ENCODE peak calls at places on chromosomes 5 and 9, in six cellular contexts. L, S, H, Z, R and T are unnamed samples.

GRCh38 chr5:95709967-95710650 is 21.0 kb upstream of the RHOBTB3 start:
- DNase-seq in L (no peak), S (no peak), H (no peak), Z (no peak), R (no peak), T (no peak)

GRCh38 chr5:180817847-180818246 is 15.2 kb upstream of the MGAT1 start:
- DNase-seq in L (no peak), S (no peak), H (no peak), Z (peak; percentile 94), R (no peak), T (no peak)

GRCh38 chr5:41246376-41246775 is 33.0 kb upstream of the C6 start:
- DNase-seq in L (no peak), S (peak; percentile 15), H (no peak), Z (peak; percentile 74), R (no peak), T (no peak)

GRCh38 chr5:1732238-1732880 is 67.3 kb downstream of the MRPL36 start:
- DNase-seq in L (no peak), S (no peak), H (no peak), Z (no peak), R (no peak), T (no peak)

GRCh38 chr5:111422245-111422644 is 90.1 kb downstream of the STARD4 start:
- DNase-seq in L (no peak), S (no peak), H (no peak), Z (no peak), R (no peak), T (no peak)

GRCh38 chr9:116555556-116556180 is 131.4 kb upstream of the TRIM32 start:
- DNase-seq in L (no peak), S (no peak), H (no peak), Z (no peak), R (no peak), T (no peak)

GRCh38 chr9:35660966-35661413 is 2.9 kb downstream of the CCDC107 start:
- DNase-seq in L (no peak), S (peak; percentile 38), H (no peak), Z (peak; percentile 49), R (no peak), T (no peak)

GRCh38 chr9:123002754-123003153 is 30.7 kb upstream of the GPR21 start:
- DNase-seq in L (no peak), S (no peak), H (no peak), Z (no peak), R (no peak), T (no peak)

GRCh38 chr5:34842554-34842953 is 3.6 kb downstream of the TTC23L start:
- DNase-seq in L (no peak), S (no peak), H (no peak), Z (no peak), R (no peak), T (no peak)

GRCh38 chr5:125422342-125422741 is 675.9 kb upstream of the ZNF608 start:
- DNase-seq in L (no peak), S (no peak), H (no peak), Z (no peak), R (no peak), T (no peak)